ENCODE peak calls at places on chromosomes 7 and 10, in seven cellular contexts. D is gastroesophageal sphincter; J is stimulated activated naive CD8-positive, alpha-beta T cell treated with anti-CD3 and anti-CD28 coated beads, Interleukin-15, Interleukin-2, amounts not matched to agents 100 U/mL and 50 U/mL, for 24 hours; A is heart right ventricle; O is HCT116; M is Right ventricle myocardium superior; S is activated naive CD8-positive, alpha-beta T cell treated with anti-CD3 and anti-CD28 coated beads, Interleukin-2, amount 10 ng/mL, durations not matched to agents 7 days and 5 days. G is an unnamed sample.

GRCh38 chr10:72171175-72171630 is 44.6 kb upstream of the ANAPC16 start:
- ATAC-seq in D (no peak), J (no peak), A (peak), O (peak), M (no peak), S (no peak), G (no peak)

GRCh38 chr7:25240340-25240739 is 12.1 kb upstream of the NPVF start:
- ATAC-seq in D (peak), J (no peak), A (peak), O (no peak), M (peak), S (no peak), G (no peak)

GRCh38 chr10:131089150-131089549 is 222.4 kb downstream of the TCERG1L start:
- ATAC-seq in D (no peak), J (no peak), A (no peak), O (no peak), M (no peak), S (no peak), G (no peak)

GRCh38 chr7:100162874-100163533 is 4.5 kb upstream of the TRAPPC14 start:
- ATAC-seq in D (no peak), J (no peak), A (no peak), O (peak), M (no peak), S (peak), G (no peak)

GRCh38 chr7:6476596-6477374 is 29.0 kb upstream of the DAGLB start:
- ATAC-seq in D (no peak), J (no peak), A (no peak), O (no peak), M (no peak), S (no peak), G (no peak)

GRCh38 chr10:20616918-20617801 is 280.0 kb downstream of the NEBL start:
- ATAC-seq in D (no peak), J (no peak), A (peak), O (no peak), M (no peak), S (peak), G (no peak)

GRCh38 chr10:124520553-124521428 is 59.2 kb downstream of the LHPP start:
- ATAC-seq in D (no peak), J (no peak), A (no peak), O (peak), M (no peak), S (no peak), G (no peak)

GRCh38 chr10:113214331-113214730 is 264.3 kb downstream of the TCF7L2 start:
- ATAC-seq in D (no peak), J (no peak), A (no peak), O (no peak), M (no peak), S (no peak), G (no peak)

GRCh38 chr7:45679516-45679915 is 105.3 kb downstream of the ADCY1 start:
- ATAC-seq in D (no peak), J (no peak), A (no peak), O (peak), M (no peak), S (no peak), G (no peak)

GRCh38 chr10:3757638-3758490 is 27.1 kb downstream of the KLF6 start:
- ATAC-seq in D (no peak), J (peak), A (no peak), O (no peak), M (no peak), S (peak), G (peak)

GRCh38 chr10:12606461-12606860 is 257.1 kb downstream of the CAMK1D start:
- ATAC-seq in D (no peak), J (no peak), A (no peak), O (no peak), M (no peak), S (no peak), G (no peak)

GRCh38 chr7:158740657-158741293 is 36.2 kb upstream of the NCAPG2 start:
- ATAC-seq in D (peak), J (peak), A (peak), O (no peak), M (no peak), S (no peak), G (peak)

GRCh38 chr7:116354546-116355422 is 144.4 kb downstream of the TES start:
- ATAC-seq in D (peak), J (no peak), A (peak), O (peak), M (peak), S (no peak), G (no peak)

GRCh38 chr10:10798543-10799192 is 219.0 kb upstream of the CELF2 start:
- ATAC-seq in D (peak), J (no peak), A (peak), O (no peak), M (peak), S (no peak), G (no peak)

GRCh38 chr7:92058040-92058439 is 76.2 kb downstream of the CYP51A1 start:
- ATAC-seq in D (no peak), J (no peak), A (no peak), O (no peak), M (no peak), S (peak), G (no peak)

GRCh38 chr7:91343420-91343819 is 79.2 kb downstream of the FZD1 start:
- ATAC-seq in D (no peak), J (no peak), A (no peak), O (no peak), M (no peak), S (no peak), G (no peak)

GRCh38 chr7:40570218-40570617 is 435.4 kb downstream of the SUGCT start:
- ATAC-seq in D (no peak), J (no peak), A (no peak), O (no peak), M (no peak), S (no peak), G (no peak)

GRCh38 chr7:5426226-5426475 is 2.5 kb upstream of the TNRC18 start:
- ATAC-seq in D (no peak), J (no peak), A (no peak), O (no peak), M (no peak), S (no peak), G (no peak)

GRCh38 chr7:155705656-155706360 is 61.3 kb downstream of the RBM33 start:
- ATAC-seq in D (no peak), J (no peak), A (peak), O (no peak), M (peak), S (no peak), G (no peak)

GRCh38 chr7:151247611-151248176 is 800 bp downstream of the SMARCD3 start:
- ATAC-seq in D (no peak), J (no peak), A (no peak), O (peak), M (peak), S (no peak), G (no peak)

GRCh38 chr7:106693659-106694353 is 32.8 kb upstream of the CCDC71L start:
- ATAC-seq in D (no peak), J (no peak), A (no peak), O (no peak), M (no peak), S (no peak), G (no peak)

GRCh38 chr10:10499839-10500238 is 517.8 kb upstream of the CELF2 start:
- ATAC-seq in D (no peak), J (no peak), A (no peak), O (no peak), M (no peak), S (no peak), G (no peak)

GRCh38 chr7:27897441-27897847 is 157.5 kb downstream of the TAX1BP1 start:
- ATAC-seq in D (no peak), J (no peak), A (peak), O (no peak), M (peak), S (no peak), G (no peak)

GRCh38 chr7:23020742-23021401 is 6.9 kb upstream of the HYCC1 start:
- ATAC-seq in D (peak), J (peak), A (peak), O (peak), M (peak), S (peak), G (peak)

GRCh38 chr10:126519188-126519587 is 130.9 kb upstream of the ADAM12 start:
- ATAC-seq in D (no peak), J (no peak), A (no peak), O (no peak), M (no peak), S (no peak), G (no peak)

GRCh38 chr10:44180321-44181154 is 204.4 kb downstream of the CXCL12 start:
- ATAC-seq in D (peak), J (no peak), A (peak), O (no peak), M (peak), S (no peak), G (no peak)

GRCh38 chr10:30550967-30551815 is 78.4 kb downstream of the LYZL2 start:
- ATAC-seq in D (no peak), J (no peak), A (no peak), O (no peak), M (no peak), S (peak), G (no peak)

GRCh38 chr10:78963074-78964034 is 105.4 kb upstream of the ZMIZ1 start:
- ATAC-seq in D (no peak), J (no peak), A (peak), O (no peak), M (peak), S (no peak), G (no peak)

G was measured in activated CD4-positive, CD25-positive, alpha-beta regulatory T cell treated with anti-CD3 and anti-CD28 coated beads, Interleukin-2, amount 50 U/mL, for 24 hours.